ENCODE peak calls at places on chromosomes 3 and 15, in four cellular contexts. One of them, this sample, is unnamed.

GRCh38 chr15:70906842-70907241 is 14.2 kb downstream of the LRRC49 start:
- DNase-seq in HCT116: no peak
- DNase-seq in BE2C: no peak
- DNase-seq in cardiac fibroblast: peak; percentile 54
- DNase-seq in this sample: no peak

GRCh38 chr15:66459818-66460615 is 37.5 kb downstream of the SNAPC5 start:
- DNase-seq in HCT116: no peak
- DNase-seq in cardiac fibroblast: no peak
- DNase-seq in BE2C: no peak
- DNase-seq in this sample: peak; percentile 80

GRCh38 chr3:133426721-133427120 is 26.9 kb downstream of the BFSP2 start:
- DNase-seq in BE2C: no peak
- DNase-seq in HCT116: no peak
- DNase-seq in cardiac fibroblast: peak; percentile 55
- DNase-seq in this sample: no peak

GRCh38 chr3:54856271-54856670 is 71.6 kb downstream of the LRTM1 start:
- DNase-seq in HCT116: no peak
- DNase-seq in cardiac fibroblast: no peak
- DNase-seq in BE2C: no peak
- DNase-seq in this sample: no peak

GRCh38 chr15:63288778-63289378 is 11.5 kb downstream of the APH1B start:
- DNase-seq in BE2C: no peak
- DNase-seq in cardiac fibroblast: peak; percentile 76
- DNase-seq in HCT116: peak; percentile 33
- DNase-seq in this sample: peak; percentile 82

GRCh38 chr3:35296533-35296932 is 342.8 kb upstream of the ARPP21 start:
- DNase-seq in BE2C: no peak
- DNase-seq in cardiac fibroblast: no peak
- DNase-seq in HCT116: no peak
- DNase-seq in this sample: no peak

GRCh38 chr3:36487616-36488015 is 107.3 kb downstream of the STAC start:
- DNase-seq in BE2C: no peak
- DNase-seq in cardiac fibroblast: no peak
- DNase-seq in HCT116: no peak
- DNase-seq in this sample: no peak

GRCh38 chr3:44065311-44065710 is 176.4 kb upstream of the TOPAZ1 start:
- DNase-seq in BE2C: no peak
- DNase-seq in cardiac fibroblast: peak; percentile 24
- DNase-seq in HCT116: no peak
- DNase-seq in this sample: peak; percentile 66

GRCh38 chr3:46146021-46146420 is 62.1 kb downstream of the CCR1 start:
- DNase-seq in cardiac fibroblast: no peak
- DNase-seq in HCT116: no peak
- DNase-seq in BE2C: no peak
- DNase-seq in this sample: no peak

GRCh38 chr3:43531835-43532234 is 90.0 kb downstream of the ANO10 start:
- DNase-seq in cardiac fibroblast: peak; percentile 43
- DNase-seq in BE2C: no peak
- DNase-seq in HCT116: no peak
- DNase-seq in this sample: peak; percentile 36

GRCh38 chr3:37179144-37179967 is 5.0 kb upstream of the LRRFIP2 start:
- DNase-seq in HCT116: no peak
- DNase-seq in BE2C: no peak
- DNase-seq in cardiac fibroblast: no peak
- DNase-seq in this sample: no peak

GRCh38 chr3:119589087-119589773 is 8.5 kb upstream of the PLA1A start:
- DNase-seq in BE2C: no peak
- DNase-seq in cardiac fibroblast: no peak
- DNase-seq in HCT116: no peak
- DNase-seq in this sample: no peak

GRCh38 chr3:16490062-16490641 is 23.3 kb downstream of the RFTN1 start:
- DNase-seq in HCT116: no peak
- DNase-seq in cardiac fibroblast: no peak
- DNase-seq in BE2C: peak; percentile 16
- DNase-seq in this sample: no peak

GRCh38 chr3:110814170-110815007 is 257.2 kb upstream of the NECTIN3 start:
- DNase-seq in cardiac fibroblast: peak; percentile 66
- DNase-seq in BE2C: no peak
- DNase-seq in HCT116: peak; percentile 93
- DNase-seq in this sample: peak; percentile 4

GRCh38 chr15:56835598-56836275 is 82.7 kb upstream of the TCF12 start:
- DNase-seq in cardiac fibroblast: peak; percentile 74
- DNase-seq in BE2C: peak; percentile 82
- DNase-seq in HCT116: no peak
- DNase-seq in this sample: no peak

GRCh38 chr15:48358229-48358641 is 27.0 kb downstream of the DUT start:
- DNase-seq in cardiac fibroblast: peak; percentile 71
- DNase-seq in HCT116: peak; percentile 21
- DNase-seq in BE2C: no peak
- DNase-seq in this sample: peak; percentile 32

GRCh38 chr3:37661615-37662306 is 199.9 kb upstream of the CTDSPL start:
- DNase-seq in HCT116: no peak
- DNase-seq in cardiac fibroblast: no peak
- DNase-seq in BE2C: no peak
- DNase-seq in this sample: no peak

GRCh38 chr15:98131924-98132323 is 171.4 kb downstream of the ARRDC4 start:
- DNase-seq in cardiac fibroblast: no peak
- DNase-seq in HCT116: no peak
- DNase-seq in BE2C: no peak
- DNase-seq in this sample: no peak

GRCh38 chr15:69853572-69853971 is 244.1 kb downstream of the TLE3 start:
- DNase-seq in BE2C: no peak
- DNase-seq in cardiac fibroblast: peak; percentile 80
- DNase-seq in HCT116: peak; percentile 74
- DNase-seq in this sample: peak; percentile 50

GRCh38 chr3:71905426-71905825 is 120.5 kb upstream of the PROK2 start:
- DNase-seq in cardiac fibroblast: no peak
- DNase-seq in BE2C: no peak
- DNase-seq in HCT116: no peak
- DNase-seq in this sample: no peak

GRCh38 chr3:197363553-197364409 is 65.4 kb upstream of the DLG1 start:
- DNase-seq in cardiac fibroblast: no peak
- DNase-seq in BE2C: no peak
- DNase-seq in HCT116: no peak
- DNase-seq in this sample: no peak

GRCh38 chr3:44439499-44440295 is 37.8 kb downstream of the ZNF445 start:
- DNase-seq in HCT116: no peak
- DNase-seq in cardiac fibroblast: peak; percentile 98
- DNase-seq in BE2C: peak; percentile 50
- DNase-seq in this sample: no peak

GRCh38 chr15:39976291-39977274 is 42.7 kb downstream of the EIF2AK4 start:
- DNase-seq in cardiac fibroblast: peak; percentile 68
- DNase-seq in HCT116: no peak
- DNase-seq in BE2C: peak; percentile 80
- DNase-seq in this sample: peak; percentile 55

GRCh38 chr15:37877851-37878577 is 56.4 kb upstream of the TMCO5A start:
- DNase-seq in HCT116: peak; percentile 12
- DNase-seq in cardiac fibroblast: peak; percentile 76
- DNase-seq in BE2C: no peak
- DNase-seq in this sample: peak; percentile 28

GRCh38 chr3:109679672-109680071 is 342.3 kb upstream of the DPPA4 start:
- DNase-seq in HCT116: no peak
- DNase-seq in BE2C: no peak
- DNase-seq in cardiac fibroblast: no peak
- DNase-seq in this sample: no peak

GRCh38 chr3:136195258-136196063 is 674 bp downstream of the MSL2 start:
- DNase-seq in cardiac fibroblast: peak; percentile 86
- DNase-seq in HCT116: peak; percentile 22
- DNase-seq in BE2C: no peak
- DNase-seq in this sample: peak; percentile 51

GRCh38 chr15:32120577-32121465 is 90.5 kb downstream of the CHRNA7 start:
- DNase-seq in HCT116: no peak
- DNase-seq in cardiac fibroblast: no peak
- DNase-seq in BE2C: no peak
- DNase-seq in this sample: no peak

GRCh38 chr3:36840453-36840921 is 76.1 kb upstream of the DCLK3 start:
- DNase-seq in BE2C: no peak
- DNase-seq in cardiac fibroblast: peak; percentile 27
- DNase-seq in HCT116: no peak
- DNase-seq in this sample: no peak

This sample was measured in RWPE1.